ENCODE peak calls at places on chromosome 11, in ten cellular contexts. O is endodermal cell, I is iPS DF 6.9, M is WTC11, S is prostate gland, D is NCI-H1105, X is LoVo, B is T-helper 9 cell, H is endothelial cell, L is T47D. V is an unnamed sample.

GRCh38 chr11:30526558-30526957 is 59.6 kb downstream of the MPPED2 start:
- DNase-seq in O (no peak), I (no peak), M (no peak), S (no peak), D (no peak), X (no peak), B (no peak), H (no peak), L (no peak), V (no peak)

GRCh38 chr11:14317659-14318325 is 41.2 kb downstream of the RRAS2 start:
- DNase-seq in O (no peak), I (no peak), M (no peak), S (no peak), D (no peak), X (no peak), B (no peak), H (no peak), L (no peak), V (no peak)

GRCh38 chr11:43130616-43131015 is 181.2 kb upstream of the API5 start:
- DNase-seq in O (peak), I (peak), M (peak), S (peak), D (peak), X (no peak), B (no peak), H (peak), L (peak), V (no peak)

GRCh38 chr11:122186439-122187080 is 70.5 kb upstream of the BLID start:
- DNase-seq in O (no peak), I (no peak), M (no peak), S (no peak), D (no peak), X (peak), B (no peak), H (no peak), L (no peak), V (no peak)

GRCh38 chr11:133078591-133079179 is 453.6 kb downstream of the OPCML start:
- DNase-seq in O (peak), I (peak), M (peak), S (peak), D (peak), X (peak), B (no peak), H (peak), L (peak), V (no peak)

GRCh38 chr11:111449696-111450479 is 62.3 kb downstream of the BTG4 start:
- DNase-seq in O (peak), I (no peak), M (no peak), S (no peak), D (no peak), X (no peak), B (no peak), H (no peak), L (no peak), V (no peak)

GRCh38 chr11:108871152-108871551 is 206.3 kb downstream of the DDX10 start:
- DNase-seq in O (peak), I (peak), M (peak), S (no peak), D (no peak), X (no peak), B (no peak), H (peak), L (no peak), V (no peak)

GRCh38 chr11:58395581-58395980 is 11.1 kb downstream of the OR5B3 start:
- DNase-seq in O (no peak), I (no peak), M (no peak), S (no peak), D (no peak), X (no peak), B (no peak), H (no peak), L (no peak), V (no peak)

GRCh38 chr11:2378527-2379210 is 1.6 kb downstream of the CD81 start:
- DNase-seq in O (no peak), I (no peak), M (no peak), S (no peak), D (no peak), X (no peak), B (no peak), H (peak), L (no peak), V (peak)

GRCh38 chr11:17786824-17787525 is 52.4 kb downstream of the KCNC1 start:
- DNase-seq in O (no peak), I (no peak), M (no peak), S (no peak), D (no peak), X (no peak), B (no peak), H (no peak), L (no peak), V (peak)

GRCh38 chr11:1978865-1979473 is 18.7 kb downstream of the H19 start:
- DNase-seq in O (no peak), I (no peak), M (no peak), S (no peak), D (no peak), X (no peak), B (no peak), H (no peak), L (no peak), V (peak)

GRCh38 chr11:109818303-109818702 is 274.9 kb upstream of the ZC3H12C start:
- DNase-seq in O (no peak), I (no peak), M (no peak), S (no peak), D (no peak), X (no peak), B (no peak), H (no peak), L (no peak), V (no peak)

GRCh38 chr11:72641900-72642814 is 32.1 kb downstream of the PDE2A start:
- DNase-seq in O (peak), I (no peak), M (peak), S (peak), D (peak), X (peak), B (no peak), H (peak), L (peak), V (peak)

GRCh38 chr11:11533751-11534150 is 88.1 kb downstream of the GALNT18 start:
- DNase-seq in O (no peak), I (no peak), M (no peak), S (no peak), D (peak), X (no peak), B (no peak), H (no peak), L (no peak), V (no peak)

GRCh38 chr11:68373189-68373809 is 60.9 kb downstream of the LRP5 start:
- DNase-seq in O (no peak), I (no peak), M (no peak), S (no peak), D (no peak), X (no peak), B (no peak), H (no peak), L (no peak), V (no peak)

GRCh38 chr11:75851203-75851602 is 36.2 kb downstream of the UVRAG start:
- DNase-seq in O (no peak), I (no peak), M (no peak), S (no peak), D (no peak), X (no peak), B (no peak), H (no peak), L (no peak), V (no peak)

GRCh38 chr11:130478204-130478701 is 29.8 kb downstream of the ADAMTS15 start:
- DNase-seq in O (peak), I (no peak), M (no peak), S (no peak), D (no peak), X (peak), B (no peak), H (no peak), L (no peak), V (peak)

GRCh38 chr11:78857688-78858087 is 283.0 kb upstream of the NARS2 start:
- DNase-seq in O (no peak), I (no peak), M (no peak), S (no peak), D (no peak), X (no peak), B (no peak), H (no peak), L (no peak), V (no peak)

GRCh38 chr11:125433454-125434121 is 62.5 kb downstream of the FEZ1 start:
- DNase-seq in O (peak), I (peak), M (peak), S (no peak), D (peak), X (peak), B (no peak), H (peak), L (peak), V (no peak)

GRCh38 chr11:19674831-19675230 is 37.8 kb upstream of the NAV2 start:
- DNase-seq in O (no peak), I (no peak), M (no peak), S (no peak), D (no peak), X (no peak), B (no peak), H (no peak), L (no peak), V (no peak)

GRCh38 chr11:77107950-77108349 is 5.3 kb downstream of the OMP start:
- DNase-seq in O (no peak), I (no peak), M (no peak), S (no peak), D (no peak), X (peak), B (no peak), H (no peak), L (no peak), V (no peak)

GRCh38 chr11:35138606-35138948 is 394 bp upstream of the CD44 start:
- DNase-seq in O (no peak), I (no peak), M (peak), S (no peak), D (no peak), X (no peak), B (no peak), H (no peak), L (peak), V (no peak)

GRCh38 chr11:106724293-106724892 is 293.9 kb downstream of the GUCY1A2 start:
- DNase-seq in O (no peak), I (no peak), M (no peak), S (no peak), D (no peak), X (no peak), B (no peak), H (no peak), L (no peak), V (no peak)

GRCh38 chr11:33692013-33692504 is 8.6 kb downstream of the C11orf91 start:
- DNase-seq in O (no peak), I (no peak), M (no peak), S (peak), D (peak), X (peak), B (no peak), H (no peak), L (no peak), V (peak)

GRCh38 chr11:87473174-87473573 is 435.4 kb downstream of the TMEM135 start:
- DNase-seq in O (no peak), I (no peak), M (no peak), S (no peak), D (no peak), X (peak), B (no peak), H (no peak), L (no peak), V (no peak)

GRCh38 chr11:65216830-65217229 is 35.1 kb downstream of the CAPN1 start:
- DNase-seq in O (peak), I (no peak), M (no peak), S (no peak), D (no peak), X (no peak), B (no peak), H (no peak), L (no peak), V (no peak)

GRCh38 chr11:113202431-113202830 is 112.0 kb upstream of the TTC12 start:
- DNase-seq in O (no peak), I (no peak), M (no peak), S (no peak), D (no peak), X (peak), B (no peak), H (no peak), L (peak), V (no peak)

GRCh38 chr11:46309669-46310288 is 32.3 kb downstream of the CREB3L1 start:
- DNase-seq in O (no peak), I (no peak), M (no peak), S (no peak), D (no peak), X (peak), B (no peak), H (no peak), L (no peak), V (no peak)

GRCh38 chr11:35546317-35546716 is 20.9 kb upstream of the PAMR1 start:
- DNase-seq in O (no peak), I (no peak), M (no peak), S (no peak), D (no peak), X (no peak), B (no peak), H (no peak), L (no peak), V (no peak)

GRCh38 chr11:113304916-113305315 is 9.5 kb upstream of the TTC12 start:
- DNase-seq in O (no peak), I (no peak), M (no peak), S (no peak), D (no peak), X (no peak), B (no peak), H (no peak), L (no peak), V (no peak)

GRCh38 chr11:65426839-65427690 is 4.5 kb downstream of the NEAT1 start:
- DNase-seq in O (peak), I (no peak), M (no peak), S (peak), D (no peak), X (peak), B (no peak), H (no peak), L (no peak), V (peak)

GRCh38 chr11:76369406-76369805 is 11.5 kb downstream of the THAP12 start:
- DNase-seq in O (no peak), I (no peak), M (no peak), S (no peak), D (peak), X (no peak), B (no peak), H (no peak), L (no peak), V (no peak)

GRCh38 chr11:8235925-8236324 is 27.8 kb downstream of the LMO1 start:
- DNase-seq in O (no peak), I (no peak), M (no peak), S (no peak), D (no peak), X (no peak), B (no peak), H (no peak), L (no peak), V (no peak)

GRCh38 chr11:34250732-34251639 is 106.8 kb downstream of the ABTB2 start:
- DNase-seq in O (peak), I (no peak), M (peak), S (no peak), D (no peak), X (peak), B (peak), H (no peak), L (no peak), V (no peak)

GRCh38 chr11:116420030-116420429 is 352.8 kb downstream of the BUD13 start:
- DNase-seq in O (no peak), I (no peak), M (no peak), S (no peak), D (no peak), X (no peak), B (no peak), H (no peak), L (no peak), V (no peak)

GRCh38 chr11:7555067-7555699 is 41.4 kb downstream of the PPFIBP2 start:
- DNase-seq in O (peak), I (no peak), M (no peak), S (peak), D (peak), X (no peak), B (no peak), H (no peak), L (no peak), V (no peak)

GRCh38 chr11:45688472-45689033 is 23.1 kb upstream of the CHST1 start:
- DNase-seq in O (no peak), I (no peak), M (no peak), S (no peak), D (no peak), X (no peak), B (no peak), H (no peak), L (no peak), V (no peak)

V was measured in sigmoid colon.